ENCODE peak calls at places on chromosomes 4 and X, in five cellular contexts. T is endothelial cell of umbilical vein, B is GM12878, N is SK-N-SH, Q is K562. U is an unnamed sample.

GRCh38 chr4:14529653-14530052 is 472.6 kb upstream of the CPEB2 start:
- DNase-seq in B (no peak), T (no peak), Q (no peak), N (no peak), U (no peak)

GRCh38 chrX:79153348-79153747 is 8.9 kb downstream of the GPR174 start:
- DNase-seq in T (no peak), B (no peak), Q (no peak), N (no peak), U (no peak)

GRCh38 chr4:72076562-72076961 is 44.8 kb downstream of the NPFFR2 start:
- DNase-seq in Q (no peak), T (no peak), B (no peak), N (no peak), U (no peak)

GRCh38 chrX:146477341-146477740 is 332.2 kb upstream of the CXorf51B start:
- DNase-seq in T (no peak), B (no peak), Q (no peak), N (no peak), U (no peak)

GRCh38 chrX:12672362-12673106 is 118.7 kb upstream of the PRPS2 start:
- DNase-seq in Q (no peak), N (no peak), B (no peak), T (no peak), U (no peak)

GRCh38 chr4:173168396-173169177 is at the start of gene GALNT7:
- DNase-seq in T (peak; percentile 61), Q (peak; percentile 88), B (no peak), N (peak; percentile 92), U (no peak)

GRCh38 chrX:17375631-17376380 is 806 bp downstream of the NHS start:
- DNase-seq in N (peak; percentile 64), Q (no peak), B (no peak), T (peak; percentile 15), U (no peak)

GRCh38 chrX:24676403-24677024 is 17.2 kb upstream of the POLA1 start:
- DNase-seq in T (peak; percentile 1), B (no peak), N (peak; percentile 38), Q (peak; percentile 18), U (no peak)

GRCh38 chr4:5828005-5828391 is 64.9 kb downstream of the CRMP1 start:
- DNase-seq in N (no peak), T (no peak), B (no peak), Q (no peak), U (no peak)

GRCh38 chrX:136336623-136337022 is 35.9 kb downstream of the ADGRG4 start:
- DNase-seq in N (no peak), B (no peak), Q (peak; percentile 12), T (peak; percentile 1), U (no peak)

GRCh38 chr4:101527186-101527585 is 179.9 kb upstream of the PPP3CA start:
- DNase-seq in T (no peak), Q (no peak), B (peak; percentile 45), N (no peak), U (no peak)

GRCh38 chr4:2744576-2745270 is 11.4 kb downstream of the TNIP2 start:
- DNase-seq in Q (no peak), N (no peak), B (no peak), T (no peak), U (no peak)

GRCh38 chrX:69038188-69038587 is 127.1 kb downstream of the PJA1 start:
- DNase-seq in T (no peak), Q (no peak), N (no peak), B (no peak), U (no peak)

GRCh38 chr4:36230523-36230922 is 13.8 kb downstream of the ARAP2 start:
- DNase-seq in T (no peak), B (no peak), N (no peak), Q (no peak), U (no peak)

GRCh38 chr4:169650227-169650936 is 30.0 kb downstream of the CLCN3 start:
- DNase-seq in T (no peak), Q (no peak), N (no peak), B (no peak), U (no peak)

GRCh38 chr4:185201983-185202962 is 1.5 kb downstream of the CFAP97 start:
- DNase-seq in N (peak; percentile 76), Q (peak; percentile 86), T (peak; percentile 44), B (no peak), U (no peak)

GRCh38 chrX:21905209-21905735 is 35.2 kb upstream of the SMS start:
- DNase-seq in B (no peak), Q (no peak), T (no peak), N (no peak), U (no peak)

GRCh38 chrX:117871796-117872195 is 244.8 kb downstream of the KLHL13 start:
- DNase-seq in N (no peak), T (no peak), B (no peak), Q (no peak), U (no peak)

GRCh38 chrX:103464071-103464773 is 55.1 kb downstream of the RAB40A start:
- DNase-seq in Q (peak; percentile 40), B (no peak), T (peak; percentile 55), N (peak; percentile 37), U (no peak)

GRCh38 chr4:189048119-189048518 is 892.6 kb upstream of the FRG1 start:
- DNase-seq in Q (no peak), B (no peak), N (no peak), T (no peak), U (no peak)

GRCh38 chr4:147799986-147800555 is 68.2 kb downstream of the ARHGAP10 start:
- DNase-seq in N (no peak), T (no peak), B (peak; percentile 92), Q (no peak), U (no peak)

GRCh38 chr4:158681630-158682029 is 9.5 kb downstream of the ETFDH start:
- DNase-seq in N (no peak), B (no peak), Q (no peak), T (no peak), U (no peak)

GRCh38 chr4:90824266-90825167 is 697.3 kb downstream of the CCSER1 start:
- DNase-seq in Q (no peak), B (no peak), T (no peak), N (no peak), U (no peak)

GRCh38 chrX:24837966-24838365 is 144.2 kb downstream of the POLA1 start:
- DNase-seq in B (no peak), Q (no peak), T (no peak), N (no peak), U (no peak)

GRCh38 chrX:74422576-74423288 is 1.4 kb downstream of the SLC16A2 start:
- DNase-seq in T (peak; percentile 7), Q (no peak), B (no peak), N (peak; percentile 76), U (no peak)

GRCh38 chrX:125289209-125289608 is 30.5 kb upstream of the TEX13C start:
- DNase-seq in N (no peak), B (no peak), T (no peak), Q (no peak), U (peak; percentile 3)

GRCh38 chr4:1417522-1418390 is 11.5 kb upstream of the NKX1-1 start:
- DNase-seq in T (no peak), B (no peak), Q (no peak), N (peak; percentile 30), U (no peak)

GRCh38 chr4:89551191-89551590 is 243.6 kb upstream of the GPRIN3 start:
- DNase-seq in N (no peak), T (no peak), B (no peak), Q (no peak), U (no peak)

GRCh38 chr4:154030747-154031146 is 241.9 kb upstream of the SFRP2 start:
- DNase-seq in Q (no peak), T (no peak), N (no peak), B (no peak), U (no peak)

GRCh38 chr4:176309772-176310171 is 10.0 kb upstream of the SPCS3 start:
- DNase-seq in T (no peak), N (no peak), Q (no peak), B (no peak), U (no peak)

DNA sequence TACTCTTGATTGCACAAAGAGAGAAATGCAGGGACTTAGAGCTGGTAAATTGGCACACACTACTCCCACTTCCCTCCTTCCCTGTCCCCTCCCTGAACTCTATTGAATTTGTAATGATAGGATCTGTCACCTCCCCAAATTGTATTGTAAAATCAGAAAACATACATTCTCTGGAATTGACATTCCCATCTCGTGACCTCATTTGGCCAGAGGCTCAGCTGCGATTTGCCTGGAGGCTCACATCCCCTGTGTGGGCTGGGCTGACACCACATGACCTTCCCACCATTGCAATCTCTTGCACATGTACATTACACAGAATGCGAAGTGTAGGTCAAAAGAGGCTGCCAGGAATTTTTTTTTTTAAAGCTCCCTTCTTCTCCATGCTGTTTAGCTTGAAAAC is 172.1 kb downstream of the MID1IP1 start:
- DNase-seq in B (no peak), N (no peak), Q (no peak), T (no peak), U (no peak)
- TF ChIP-seq POLR2AphosphoS5 in B (no peak), N (no peak), Q (no peak), T (no peak), U (no peak)

GRCh38 chrX:10110316-10110932 is 46.4 kb upstream of the CLCN4 start:
- DNase-seq in T (no peak), Q (no peak), N (no peak), B (no peak), U (no peak)
- H3K9ac ChIP-seq in T (no peak overlapping the region), Q (no peak overlapping the region), N (no peak overlapping the region), B (peak overlapping the region; percentile 47), U (no peak overlapping the region)

GRCh38 chr4:61408861-61409260 is 208.7 kb downstream of the ADGRL3 start:
- DNase-seq in N (no peak), T (no peak), Q (no peak), B (no peak), U (no peak)
- TF ChIP-seq POLR2AphosphoS5 in N (no peak), T (no peak), Q (no peak), B (no peak), U (no peak)

DNA sequence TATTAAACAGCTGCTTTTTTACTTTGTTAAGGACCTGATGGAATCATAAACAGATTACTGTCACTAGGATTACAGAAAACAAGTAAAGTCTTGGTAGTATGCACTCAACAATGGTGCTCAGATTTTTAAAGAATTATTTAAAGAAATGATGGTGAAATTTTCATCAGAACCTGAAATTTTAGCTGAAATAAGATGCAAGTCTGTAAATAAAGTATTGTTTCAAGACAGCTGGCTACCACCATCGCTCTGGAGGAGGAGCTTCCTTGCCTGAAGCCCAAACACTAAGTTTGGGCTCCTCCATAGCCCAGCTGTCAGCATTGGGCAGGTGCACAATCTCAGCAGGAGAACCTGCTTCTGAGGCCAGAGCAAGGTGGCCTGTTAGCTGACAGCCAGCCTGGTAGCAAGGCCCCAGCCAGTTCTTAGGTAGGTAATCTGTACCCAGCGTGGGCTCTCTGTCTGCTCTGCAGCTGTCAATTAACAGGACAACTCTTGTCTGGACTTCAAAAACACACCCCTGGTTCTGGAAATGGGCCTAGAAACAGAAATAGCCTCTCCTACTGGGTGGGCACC is 4.6 kb downstream of the GAB1 start:
- DNase-seq in T (no peak), N (no peak), B (no peak), Q (no peak), U (no peak)
- H3K9ac ChIP-seq in T (no peak overlapping the region), N (no peak overlapping the region), B (no peak overlapping the region), Q (no peak overlapping the region), U (no peak overlapping the region)

GRCh38 chrX:53088136-53088974 is 5.6 kb upstream of the KANTR start:
- DNase-seq in T (peak; percentile 84), B (no peak), Q (no peak), N (peak; percentile 86), U (no peak)
- TF ChIP-seq POLR2AphosphoS5 in T (no peak), B (peak; percentile 67), Q (no peak), N (peak; percentile 40), U (peak; percentile 60)

GRCh38 chrX:153744210-153745066 is 19.6 kb upstream of the PLXNB3 start:
- DNase-seq in T (peak; percentile 10), N (peak; percentile 65), B (no peak), Q (peak; percentile 28), U (no peak)
- H3K9ac ChIP-seq in T (no peak overlapping the region), N (no peak overlapping the region), B (no peak overlapping the region), Q (peak overlapping the region; percentile 78), U (no peak overlapping the region)